ENCODE peak calls at places on chromosomes 5 and 9, in nine cellular contexts. O, S, W, Q, N, V, A, R and Y are unnamed samples.

GRCh38 chr5:159216454-159216853 is 7.1 kb upstream of the RNF145 start:
- DNase-seq in O (no peak), S (no peak), W (no peak), Q (no peak), N (no peak), V (no peak), A (no peak), R (no peak), Y (no peak)

GRCh38 chr5:80884851-80885697 is 75.1 kb upstream of the RASGRF2 start:
- DNase-seq in O (no peak), S (peak), W (no peak), Q (no peak), N (no peak), V (no peak), A (no peak), R (no peak), Y (no peak)

GRCh38 chr5:78527054-78527884 is 121.3 kb downstream of the LHFPL2 start:
- DNase-seq in O (peak), S (peak), W (peak), Q (peak), N (no peak), V (no peak), A (no peak), R (no peak), Y (no peak)

GRCh38 chr5:73118331-73119011 is 1.9 kb upstream of the TMEM171 start:
- DNase-seq in O (no peak), S (no peak), W (no peak), Q (no peak), N (no peak), V (peak), A (no peak), R (no peak), Y (no peak)

GRCh38 chr5:55657443-55657842 is 54.7 kb downstream of the SLC38A9 start:
- DNase-seq in O (no peak), S (no peak), W (no peak), Q (no peak), N (no peak), V (peak), A (no peak), R (no peak), Y (no peak)

GRCh38 chr5:126680215-126680817 is 79.6 kb downstream of the PHAX start:
- DNase-seq in O (peak), S (peak), W (peak), Q (peak), N (no peak), V (no peak), A (no peak), R (peak), Y (no peak)

GRCh38 chr5:170375283-170375682 is 13.9 kb downstream of the KCNMB1 start:
- DNase-seq in O (no peak), S (no peak), W (no peak), Q (no peak), N (no peak), V (no peak), A (no peak), R (no peak), Y (no peak)

GRCh38 chr9:92328225-92328624 is 2.5 kb downstream of the CENPP start:
- DNase-seq in O (peak), S (peak), W (peak), Q (peak), N (no peak), V (peak), A (no peak), R (peak), Y (no peak)

GRCh38 chr9:130406278-130406895 is 38.4 kb upstream of the ASS1 start:
- DNase-seq in O (no peak), S (no peak), W (no peak), Q (no peak), N (no peak), V (no peak), A (no peak), R (no peak), Y (no peak)

GRCh38 chr5:138762110-138762509 is 8.9 kb downstream of the CTNNA1 start:
- DNase-seq in O (no peak), S (no peak), W (no peak), Q (no peak), N (no peak), V (no peak), A (no peak), R (no peak), Y (no peak)

GRCh38 chr9:1429328-1429727 is 379.2 kb downstream of the DMRT2 start:
- DNase-seq in O (no peak), S (peak), W (no peak), Q (no peak), N (no peak), V (no peak), A (no peak), R (peak), Y (no peak)

GRCh38 chr5:369151-369939 is 47.8 kb downstream of the AHRR start:
- DNase-seq in O (no peak), S (peak), W (no peak), Q (no peak), N (no peak), V (no peak), A (no peak), R (no peak), Y (peak)

GRCh38 chr9:84170521-84171141 is 169.9 kb downstream of the SLC28A3 start:
- DNase-seq in O (peak), S (peak), W (peak), Q (peak), N (no peak), V (peak), A (no peak), R (no peak), Y (peak)

GRCh38 chr5:159231167-159231566 is 21.8 kb upstream of the RNF145 start:
- DNase-seq in O (no peak), S (no peak), W (no peak), Q (no peak), N (no peak), V (no peak), A (no peak), R (no peak), Y (no peak)

GRCh38 chr5:418681-419121 is 24.3 kb upstream of the EXOC3 start:
- DNase-seq in O (no peak), S (peak), W (no peak), Q (peak), N (no peak), V (peak), A (no peak), R (no peak), Y (no peak)

GRCh38 chr9:133759946-133760345 is 21.8 kb upstream of the SARDH start:
- DNase-seq in O (no peak), S (no peak), W (no peak), Q (no peak), N (no peak), V (no peak), A (no peak), R (no peak), Y (peak)

GRCh38 chr9:82604947-82605656 is 457.8 kb downstream of the RASEF start:
- DNase-seq in O (no peak), S (no peak), W (no peak), Q (no peak), N (no peak), V (no peak), A (no peak), R (no peak), Y (no peak)

GRCh38 chr5:140107312-140108092 is 6.4 kb upstream of the PURA start:
- DNase-seq in O (peak), S (peak), W (peak), Q (peak), N (peak), V (peak), A (peak), R (peak), Y (peak)

GRCh38 chr9:79471577-79472543 is 99.9 kb upstream of the TLE4 start:
- DNase-seq in O (peak), S (peak), W (peak), Q (peak), N (peak), V (peak), A (no peak), R (peak), Y (no peak)

GRCh38 chr9:89664896-89665329 is 60.1 kb downstream of the GADD45G start:
- DNase-seq in O (no peak), S (no peak), W (no peak), Q (no peak), N (no peak), V (no peak), A (no peak), R (no peak), Y (no peak)

GRCh38 chr5:32233696-32234447 is 59.8 kb upstream of the GOLPH3 start:
- DNase-seq in O (peak), S (peak), W (no peak), Q (no peak), N (no peak), V (peak), A (no peak), R (no peak), Y (no peak)

GRCh38 chr5:157612071-157612476 is 36.5 kb upstream of the ADAM19 start:
- DNase-seq in O (no peak), S (no peak), W (no peak), Q (peak), N (no peak), V (peak), A (no peak), R (no peak), Y (no peak)

GRCh38 chr5:62650197-62650596 is 71.6 kb downstream of the LRRC70 start:
- DNase-seq in O (no peak), S (peak), W (no peak), Q (no peak), N (no peak), V (no peak), A (no peak), R (no peak), Y (no peak)

GRCh38 chr9:127030814-127031740 is 91.4 kb downstream of the ANGPTL2 start:
- DNase-seq in O (no peak), S (no peak), W (no peak), Q (no peak), N (no peak), V (no peak), A (no peak), R (no peak), Y (no peak)

GRCh38 chr5:124883686-124884085 is 137.2 kb upstream of the ZNF608 start:
- DNase-seq in O (no peak), S (no peak), W (no peak), Q (no peak), N (no peak), V (no peak), A (no peak), R (no peak), Y (no peak)

GRCh38 chr9:12702160-12702758 is 9.1 kb downstream of the TYRP1 start:
- DNase-seq in O (peak), S (peak), W (peak), Q (peak), N (no peak), V (peak), A (no peak), R (no peak), Y (no peak)

GRCh38 chr9:80954521-80954920 is 734.8 kb downstream of the TLE1 start:
- DNase-seq in O (no peak), S (no peak), W (peak), Q (no peak), N (no peak), V (no peak), A (no peak), R (no peak), Y (no peak)

GRCh38 chr9:99809586-99810357 is 11.9 kb upstream of the NR4A3 start:
- DNase-seq in O (no peak), S (peak), W (no peak), Q (no peak), N (no peak), V (no peak), A (no peak), R (no peak), Y (no peak)

GRCh38 chr9:100011062-100011681 is 87.6 kb downstream of the ERP44 start:
- DNase-seq in O (peak), S (peak), W (peak), Q (peak), N (no peak), V (peak), A (no peak), R (peak), Y (no peak)

GRCh38 chr9:16879416-16879815 is 8.9 kb upstream of the BNC2 start:
- DNase-seq in O (no peak), S (no peak), W (no peak), Q (no peak), N (no peak), V (no peak), A (no peak), R (no peak), Y (no peak)

GRCh38 chr9:136565722-136566552 is 20.1 kb upstream of the NOTCH1 start:
- DNase-seq in O (no peak), S (no peak), W (no peak), Q (no peak), N (no peak), V (no peak), A (no peak), R (no peak), Y (no peak)

GRCh38 chr5:61599370-61600140 is 267.5 kb downstream of the ZSWIM6 start:
- DNase-seq in O (no peak), S (peak), W (no peak), Q (peak), N (no peak), V (peak), A (no peak), R (no peak), Y (no peak)

GRCh38 chr5:73437126-73438047 is 11.2 kb downstream of the FOXD1 start:
- DNase-seq in O (peak), S (peak), W (peak), Q (peak), N (no peak), V (no peak), A (no peak), R (no peak), Y (no peak)

GRCh38 chr9:13674926-13675637 is 395.6 kb upstream of the MPDZ start:
- DNase-seq in O (no peak), S (no peak), W (no peak), Q (no peak), N (no peak), V (no peak), A (no peak), R (no peak), Y (no peak)

GRCh38 chr9:135906291-135907005 is 898 bp downstream of the CAMSAP1 start:
- DNase-seq in O (no peak), S (peak), W (peak), Q (peak), N (no peak), V (peak), A (no peak), R (no peak), Y (peak)

GRCh38 chr9:105157178-105157583 is 87.3 kb upstream of the SLC44A1 start:
- DNase-seq in O (peak), S (peak), W (peak), Q (peak), N (peak), V (peak), A (no peak), R (peak), Y (peak)

GRCh38 chr5:164235176-164235914 is 729.9 kb downstream of the MAT2B start:
- DNase-seq in O (no peak), S (peak), W (no peak), Q (peak), N (no peak), V (no peak), A (no peak), R (no peak), Y (no peak)